ENCODE peak calls at places on chromosome 16, in four cellular contexts. One of them, this sample, is unnamed.
A peak's percentile ranks its signal among the peaks of the same experiment; 100 is the strongest.

GRCh38 chr16:80319181-80319580 is 221.6 kb upstream of the DYNLRB2 start:
- DNase-seq in heart left ventricle: no peak
- DNase-seq in left colon: no peak
- DNase-seq in HCEC 1CT: no peak
- DNase-seq in this sample: no peak

GRCh38 chr16:71883849-71884638 is at the start of gene ZNF821:
- DNase-seq in HCEC 1CT: peak; percentile 56
- DNase-seq in left colon: peak; percentile 72
- DNase-seq in heart left ventricle: peak; percentile 81
- DNase-seq in this sample: peak; percentile 72

GRCh38 chr16:89586218-89586617 is 10.7 kb downstream of the CPNE7 start:
- DNase-seq in HCEC 1CT: no peak
- DNase-seq in left colon: no peak
- DNase-seq in heart left ventricle: no peak
- DNase-seq in this sample: no peak

GRCh38 chr16:66959645-66960177 is 1.4 kb upstream of the CES3 start:
- DNase-seq in HCEC 1CT: no peak
- DNase-seq in left colon: no peak
- DNase-seq in heart left ventricle: peak; percentile 47
- DNase-seq in this sample: no peak

GRCh38 chr16:1760911-1761310 is 10.4 kb downstream of the NME3 start:
- DNase-seq in heart left ventricle: no peak
- DNase-seq in left colon: no peak
- DNase-seq in HCEC 1CT: no peak
- DNase-seq in this sample: no peak

GRCh38 chr16:19338335-19338734 is 52.8 kb downstream of the CLEC19A start:
- DNase-seq in left colon: no peak
- DNase-seq in HCEC 1CT: no peak
- DNase-seq in heart left ventricle: no peak
- DNase-seq in this sample: no peak

GRCh38 chr16:79723583-79724168 is 123.1 kb upstream of the MAF start:
- DNase-seq in heart left ventricle: no peak
- DNase-seq in HCEC 1CT: no peak
- DNase-seq in left colon: peak; percentile 28
- DNase-seq in this sample: no peak

GRCh38 chr16:87702325-87702811 is 63.4 kb downstream of the KLHDC4 start:
- DNase-seq in left colon: no peak
- DNase-seq in HCEC 1CT: peak; percentile 7
- DNase-seq in heart left ventricle: no peak
- DNase-seq in this sample: peak; percentile 26

GRCh38 chr16:20871935-20872815 is 28.0 kb downstream of the DCUN1D3 start:
- DNase-seq in HCEC 1CT: no peak
- DNase-seq in left colon: no peak
- DNase-seq in heart left ventricle: no peak
- DNase-seq in this sample: no peak

GRCh38 chr16:17658881-17659280 is 188.1 kb upstream of the XYLT1 start:
- DNase-seq in heart left ventricle: no peak
- DNase-seq in HCEC 1CT: no peak
- DNase-seq in left colon: no peak
- DNase-seq in this sample: no peak

GRCh38 chr16:58515871-58516767 is 802 bp downstream of the SETD6 start:
- DNase-seq in heart left ventricle: peak; percentile 53
- DNase-seq in left colon: peak; percentile 67
- DNase-seq in HCEC 1CT: no peak
- DNase-seq in this sample: peak; percentile 25

GRCh38 chr16:16086653-16087446 is 136.4 kb downstream of the ABCC6 start:
- DNase-seq in left colon: no peak
- DNase-seq in heart left ventricle: no peak
- DNase-seq in HCEC 1CT: no peak
- DNase-seq in this sample: no peak

GRCh38 chr16:25966172-25967097 is 274.7 kb downstream of the HS3ST4 start:
- DNase-seq in left colon: no peak
- DNase-seq in heart left ventricle: no peak
- DNase-seq in HCEC 1CT: no peak
- DNase-seq in this sample: no peak

GRCh38 chr16:71311553-71312158 is 22.5 kb upstream of the CMTR2 start:
- DNase-seq in left colon: no peak
- DNase-seq in HCEC 1CT: peak; percentile 5
- DNase-seq in heart left ventricle: no peak
- DNase-seq in this sample: no peak

GRCh38 chr16:12747261-12747660 is 56.4 kb downstream of the CPPED1 start:
- DNase-seq in left colon: no peak
- DNase-seq in HCEC 1CT: no peak
- DNase-seq in heart left ventricle: no peak
- DNase-seq in this sample: no peak

GRCh38 chr16:11791144-11791828 is 5.8 kb downstream of the ZC3H7A start:
- DNase-seq in heart left ventricle: no peak
- DNase-seq in HCEC 1CT: no peak
- DNase-seq in left colon: no peak
- DNase-seq in this sample: no peak

GRCh38 chr16:28546626-28547025 is 7.1 kb upstream of the SGF29 start:
- DNase-seq in heart left ventricle: no peak
- DNase-seq in left colon: no peak
- DNase-seq in HCEC 1CT: no peak
- DNase-seq in this sample: no peak

GRCh38 chr16:3112058-3112880 is at the start of gene ZNF205:
- DNase-seq in HCEC 1CT: peak; percentile 68
- DNase-seq in heart left ventricle: peak; percentile 84
- DNase-seq in left colon: peak; percentile 81
- DNase-seq in this sample: no peak

GRCh38 chr16:10817963-10818941 is at the start of gene TVP23A:
- DNase-seq in HCEC 1CT: no peak
- DNase-seq in left colon: no peak
- DNase-seq in heart left ventricle: no peak
- DNase-seq in this sample: no peak

GRCh38 chr16:49932943-49933342 is 77.0 kb upstream of the ZNF423 start:
- DNase-seq in heart left ventricle: peak; percentile 41
- DNase-seq in left colon: no peak
- DNase-seq in HCEC 1CT: no peak
- DNase-seq in this sample: no peak

GRCh38 chr16:57564571-57565270 is 22.3 kb downstream of the ADGRG5 start:
- DNase-seq in HCEC 1CT: peak; percentile 10
- DNase-seq in left colon: no peak
- DNase-seq in heart left ventricle: no peak
- DNase-seq in this sample: no peak

GRCh38 chr16:75250809-75251279 is 580 bp downstream of the BCAR1 start:
- DNase-seq in HCEC 1CT: peak; percentile 39
- DNase-seq in heart left ventricle: peak; percentile 46
- DNase-seq in left colon: peak; percentile 69
- DNase-seq in this sample: peak; percentile 20

GRCh38 chr16:78761427-78761826 is 662.0 kb downstream of the WWOX start:
- DNase-seq in HCEC 1CT: no peak
- DNase-seq in heart left ventricle: no peak
- DNase-seq in left colon: no peak
- DNase-seq in this sample: no peak

GRCh38 chr16:27222499-27223225 is 19.3 kb downstream of the KDM8 start:
- DNase-seq in heart left ventricle: peak; percentile 70
- DNase-seq in left colon: no peak
- DNase-seq in HCEC 1CT: no peak
- DNase-seq in this sample: no peak

GRCh38 chr16:12458591-12459400 is 344.9 kb downstream of the CPPED1 start:
- DNase-seq in HCEC 1CT: no peak
- DNase-seq in heart left ventricle: peak; percentile 41
- DNase-seq in left colon: no peak
- DNase-seq in this sample: peak; percentile 29

GRCh38 chr16:3950343-3951193 is 70.1 kb upstream of the CREBBP start:
- DNase-seq in HCEC 1CT: peak; percentile 92
- DNase-seq in heart left ventricle: peak; percentile 92
- DNase-seq in left colon: peak; percentile 65
- DNase-seq in this sample: no peak

GRCh38 chr16:89071686-89072182 is 21.9 kb upstream of the ACSF3 start:
- DNase-seq in HCEC 1CT: no peak
- DNase-seq in left colon: peak; percentile 71
- DNase-seq in heart left ventricle: no peak
- DNase-seq in this sample: no peak

GRCh38 chr16:85612191-85612800 is 826 bp upstream of the GSE1 start:
- DNase-seq in heart left ventricle: peak; percentile 90
- DNase-seq in HCEC 1CT: peak; percentile 86
- DNase-seq in left colon: peak; percentile 89
- DNase-seq in this sample: peak; percentile 9

GRCh38 chr16:15960124-15960971 is 10.9 kb downstream of the ABCC1 start:
- DNase-seq in left colon: no peak
- DNase-seq in HCEC 1CT: no peak
- DNase-seq in heart left ventricle: no peak
- DNase-seq in this sample: no peak